ENCODE peak calls at places on chromosomes 4 and X, in five cellular contexts. D is activated CD8-positive, alpha-beta memory T cell treated with anti-CD3 and anti-CD28 coated beads for 24 hours; F is T-helper 1 cell; H is T47D; M is AG10803. I is an unnamed sample.

GRCh38 chr4:75561789-75562188 is 5.9 kb downstream of the ODAPH start:
- DNase-seq in D (no peak), F (no peak), H (peak; percentile 61), M (peak; percentile 29), I (no peak)

GRCh38 chr4:42570221-42570620 is 86.7 kb downstream of the ATP8A1 start:
- DNase-seq in D (no peak), F (no peak), H (no peak), M (no peak), I (no peak)

GRCh38 chrX:34638116-34638515 is 19.0 kb downstream of the TMEM47 start:
- DNase-seq in D (no peak), F (no peak), H (no peak), M (peak; percentile 31), I (peak; percentile 30)

GRCh38 chr4:39085891-39086290 is 23.9 kb downstream of the KLHL5 start:
- DNase-seq in D (no peak), F (no peak), H (no peak), M (peak; percentile 83), I (peak; percentile 41)

GRCh38 chr4:176561368-176561767 is 231.4 kb downstream of the VEGFC start:
- DNase-seq in D (no peak), F (no peak), H (no peak), M (no peak), I (no peak)

GRCh38 chr4:147786031-147786430 is 54.1 kb downstream of the ARHGAP10 start:
- DNase-seq in D (no peak), F (no peak), H (no peak), M (no peak), I (no peak)

GRCh38 chr4:1550122-1551070 is 133.7 kb downstream of the FAM53A start:
- DNase-seq in D (no peak), F (no peak), H (no peak), M (no peak), I (no peak)

GRCh38 chrX:103367502-103367901 is 8.8 kb upstream of the BEX3 start:
- DNase-seq in D (no peak), F (no peak), H (no peak), M (peak; percentile 31), I (peak; percentile 10)

GRCh38 chr4:88308587-88308986 is 24.2 kb upstream of the PPM1K start:
- DNase-seq in D (no peak), F (no peak), H (no peak), M (no peak), I (no peak)

GRCh38 chr4:13367691-13368090 is 116.4 kb downstream of the RAB28 start:
- DNase-seq in D (no peak), F (no peak), H (no peak), M (no peak), I (no peak)

GRCh38 chrX:69968956-69969355 is 80.8 kb downstream of the AWAT2 start:
- DNase-seq in D (no peak), F (no peak), H (no peak), M (no peak), I (no peak)

GRCh38 chr4:6917445-6918241 is 8.0 kb downstream of the TBC1D14 start:
- DNase-seq in D (no peak), F (no peak), H (no peak), M (no peak), I (no peak)

GRCh38 chrX:69165116-69165651 is at the start of gene PJA1:
- DNase-seq in D (peak; percentile 80), F (peak; percentile 52), H (peak; percentile 25), M (peak; percentile 73), I (peak; percentile 77)

GRCh38 chr4:168096444-168096784 is 4.1 kb downstream of the ANXA10 start:
- DNase-seq in D (no peak), F (no peak), H (no peak), M (no peak), I (no peak)

GRCh38 chr4:15755781-15756180 is 22.3 kb upstream of the CD38 start:
- DNase-seq in D (no peak), F (no peak), H (no peak), M (no peak), I (no peak)

GRCh38 chr4:10069065-10069626 is 47.5 kb downstream of the WDR1 start:
- DNase-seq in D (peak; percentile 47), F (no peak), H (no peak), M (no peak), I (no peak)

GRCh38 chr4:167509551-167509950 is 275.3 kb upstream of the SPOCK3 start:
- DNase-seq in D (no peak), F (no peak), H (no peak), M (no peak), I (no peak)

GRCh38 chr4:139875456-139875855 is 209.8 kb downstream of the MGST2 start:
- DNase-seq in D (no peak), F (no peak), H (no peak), M (no peak), I (no peak)

GRCh38 chr4:155777971-155778710 is 19.3 kb downstream of the GUCY1B1 start:
- DNase-seq in D (no peak), F (no peak), H (no peak), M (peak; percentile 50), I (peak; percentile 9)